ENCODE peak calls at places on chromosomes 5 and 9, in six cellular contexts. N is GM23248, F is A549, W is cardiac muscle cell, R is heart left ventricle, E is HepG2. I is an unnamed sample.

GRCh38 chr9:136364942-136365774 is 1.6 kb upstream of the DNLZ start:
- DNase-seq in R (no peak), E (no peak), W (no peak), N (no peak), F (no peak), I (no peak)

GRCh38 chr5:108432024-108432423 is 50.1 kb upstream of the FBXL17 start:
- DNase-seq in N (peak; percentile 76), R (no peak), F (no peak), E (no peak), W (no peak), I (no peak)

GRCh38 chr5:150779397-150780179 is 1.0 kb downstream of the SMIM3 start:
- DNase-seq in E (no peak), N (peak; percentile 53), W (peak; percentile 31), F (no peak), R (no peak), I (no peak)

GRCh38 chr5:62720036-62720441 is 141.4 kb downstream of the LRRC70 start:
- DNase-seq in E (peak; percentile 30), N (peak; percentile 55), R (no peak), F (peak; percentile 37), W (peak; percentile 41), I (no peak)

GRCh38 chr5:69030663-69031062 is 63.2 kb upstream of the SLC30A5 start:
- DNase-seq in W (peak; percentile 21), R (no peak), E (no peak), F (no peak), N (peak; percentile 16), I (no peak)

GRCh38 chr5:103511554-103511885 is 51.1 kb downstream of the NUDT12 start:
- DNase-seq in E (no peak), R (no peak), F (no peak), W (no peak), N (peak; percentile 66), I (no peak)

GRCh38 chr5:172216345-172216744 is 22.4 kb downstream of the EFCAB9 start:
- DNase-seq in F (no peak), E (no peak), W (no peak), R (no peak), N (no peak), I (no peak)

GRCh38 chr5:171571663-171572062 is 152.2 kb downstream of the FGF18 start:
- DNase-seq in N (peak; percentile 67), F (no peak), W (peak; percentile 55), R (no peak), E (no peak), I (no peak)

GRCh38 chr9:126399789-126400188 is 73.2 kb downstream of the MVB12B start:
- DNase-seq in N (no peak), W (no peak), F (no peak), R (no peak), E (no peak), I (no peak)

GRCh38 chr9:100714372-100715099 is 136.7 kb downstream of the CAVIN4 start:
- DNase-seq in N (peak; percentile 70), F (peak; percentile 66), E (peak; percentile 48), W (peak; percentile 83), R (no peak), I (no peak)

GRCh38 chr9:34102796-34103195 is 23.7 kb downstream of the DCAF12 start:
- DNase-seq in N (no peak), E (no peak), R (no peak), W (no peak), F (no peak), I (no peak)

GRCh38 chr5:34522599-34523381 is 133.3 kb upstream of the RAI14 start:
- DNase-seq in N (peak; percentile 95), W (peak; percentile 91), R (no peak), F (peak; percentile 80), E (peak; percentile 65), I (peak; percentile 41)

GRCh38 chr9:38621434-38622082 is 1.2 kb upstream of the ANKRD18A start:
- DNase-seq in W (peak; percentile 5), F (no peak), N (no peak), E (peak; percentile 3), R (peak; percentile 67), I (peak; percentile 52)

GRCh38 chr9:126705311-126705766 is 91.6 kb downstream of the LMX1B start:
- DNase-seq in W (peak; percentile 69), N (peak; percentile 74), F (peak; percentile 84), R (peak; percentile 89), E (peak; percentile 48), I (peak; percentile 81)

GRCh38 chr9:113501129-113501686 is 37.7 kb downstream of the RGS3 start:
- DNase-seq in E (no peak), F (no peak), R (no peak), W (no peak), N (no peak), I (no peak)

GRCh38 chr5:143066556-143067281 is 296.5 kb downstream of the ARHGAP26 start:
- DNase-seq in F (no peak), E (no peak), R (peak; percentile 43), N (peak; percentile 61), W (no peak), I (no peak)

GRCh38 chr5:142827934-142828576 is 57.9 kb downstream of the ARHGAP26 start:
- DNase-seq in W (no peak), E (no peak), R (no peak), F (no peak), N (peak; percentile 65), I (no peak)

GRCh38 chr9:37776328-37776727 is 8.5 kb downstream of the EXOSC3 start:
- DNase-seq in W (no peak), E (no peak), F (no peak), R (no peak), N (peak; percentile 67), I (no peak)

DNA sequence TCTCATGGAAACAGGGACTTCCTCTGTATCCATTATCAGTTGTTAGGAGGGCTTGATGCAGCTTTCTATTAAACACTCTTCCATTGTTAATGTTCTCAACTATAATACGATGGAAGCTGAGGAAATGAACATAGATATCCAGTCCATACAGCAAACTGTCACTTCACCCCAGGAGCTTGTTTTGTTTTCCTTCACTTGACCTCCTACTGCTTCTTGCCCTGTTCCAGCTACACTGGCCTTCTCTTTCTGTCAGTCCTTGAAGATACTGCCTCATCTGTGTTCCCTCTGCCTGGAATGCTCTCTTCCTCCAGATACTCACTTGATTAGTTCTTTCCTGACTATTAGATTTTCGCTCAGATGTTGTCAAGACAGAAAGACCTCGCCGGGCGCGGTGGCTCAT is 17.1 kb downstream of the CTNNA1 start:
- DNase-seq in R (no peak), F (no peak), N (no peak), W (no peak), E (no peak), I (no peak)
- H3K4me1 ChIP-seq in R (peaks cover 23% of the 10 kb centered on the region), F (peaks cover 9% of the 10 kb centered on the region), N (no peaks in the 10 kb centered on the region), W (peaks cover 10% of the 10 kb centered on the region), E (peaks cover 80% of the 10 kb centered on the region), I (no peaks in the 10 kb centered on the region)

DNA sequence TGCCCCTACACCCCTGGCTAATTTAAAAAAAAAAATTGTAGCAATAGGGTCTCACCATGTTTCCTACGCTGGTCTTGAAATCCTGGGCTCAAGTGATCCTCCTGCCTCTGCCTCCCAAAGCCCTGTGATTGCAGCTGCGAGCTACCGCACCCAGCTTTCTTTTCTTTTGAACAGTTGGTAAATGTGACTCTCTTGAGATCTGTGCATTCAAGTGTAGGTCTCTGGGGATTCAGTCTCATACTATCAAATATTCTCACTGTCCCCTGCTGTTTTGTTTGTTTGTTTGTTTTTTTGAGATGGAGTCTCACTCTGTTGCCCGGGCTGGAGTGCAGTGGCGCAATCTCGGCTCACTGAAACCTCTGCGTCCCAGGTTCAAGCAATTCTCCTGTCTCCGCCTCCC is 42.3 kb upstream of the CXXC5 start:
- DNase-seq in E (no peak), W (no peak), F (no peak), N (no peak), R (no peak), I (no peak)
- H3K4me1 ChIP-seq in E (no peaks in the 10 kb centered on the region), W (no peaks in the 10 kb centered on the region), F (peaks cover 16% of the 10 kb centered on the region), N (peaks cover 1% of the 10 kb centered on the region), R (no peaks in the 10 kb centered on the region), I (peaks cover 5% of the 10 kb centered on the region)

GRCh38 chr9:130451509-130452388 is 7.0 kb downstream of the ASS1 start:
- DNase-seq in E (peak; percentile 61), N (peak; percentile 98), R (peak; percentile 90), F (peak; percentile 78), W (peak; percentile 99), I (no peak)

GRCh38 chr9:130452835-130453234 is 8.1 kb downstream of the ASS1 start:
- DNase-seq in F (no peak), R (no peak), W (no peak), E (no peak), N (no peak), I (no peak)

GRCh38 chr9:130448771-130449170 is 4.0 kb downstream of the ASS1 start:
- DNase-seq in F (no peak), W (no peak), N (no peak), E (no peak), R (no peak), I (no peak)

GRCh38 chr9:130450344-130451003 is 5.7 kb downstream of the ASS1 start:
- DNase-seq in R (no peak), E (peak; percentile 90), F (no peak), N (no peak), W (no peak), I (no peak)

DNA sequence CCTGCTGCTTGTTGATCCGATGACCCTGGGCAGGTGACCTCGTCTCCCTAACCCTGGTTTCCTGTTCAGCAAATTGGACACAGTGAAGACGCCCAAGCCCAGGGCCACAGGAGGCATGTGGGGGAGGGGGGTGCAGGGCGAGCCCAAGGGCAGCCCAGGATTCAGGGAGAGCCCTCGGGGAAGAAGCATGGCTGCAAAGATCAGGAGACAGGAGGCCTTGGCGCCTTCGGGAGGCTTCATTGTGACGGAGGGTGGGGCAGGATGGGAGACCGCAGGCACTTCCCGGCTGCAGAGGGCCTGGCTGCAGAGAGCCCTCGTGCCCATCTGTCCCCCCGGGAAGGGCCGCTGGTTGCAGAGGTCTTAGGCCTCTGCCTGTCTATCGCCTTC is 6.2 kb downstream of the ASS1 start:
- DNase-seq in E (no peak), N (no peak), W (no peak), R (no peak), F (no peak), I (no peak)
- H3K4me1 ChIP-seq in E (peaks cover 82% of the 10 kb centered on the region), N (peaks cover 33% of the 10 kb centered on the region), W (peaks cover 33% of the 10 kb centered on the region), R (peaks cover 55% of the 10 kb centered on the region), F (peaks cover 56% of the 10 kb centered on the region), I (no peaks in the 10 kb centered on the region)

GRCh38 chr5:134538296-134538695 is 12.8 kb downstream of the JADE2 start:
- DNase-seq in R (no peak), W (peak; percentile 39), F (no peak), N (no peak), E (no peak), I (peak; percentile 7)

GRCh38 chr5:134534726-134535110 is 9.2 kb downstream of the JADE2 start:
- DNase-seq in W (no peak), E (no peak), N (no peak), R (no peak), F (no peak), I (no peak)

GRCh38 chr5:134534058-134534725 is 8.7 kb downstream of the JADE2 start:
- DNase-seq in W (no peak), N (no peak), R (no peak), F (no peak), E (no peak), I (no peak)

GRCh38 chr5:134537297-134537696 is 11.8 kb downstream of the JADE2 start:
- DNase-seq in F (no peak), E (no peak), R (no peak), W (no peak), N (no peak), I (no peak)

GRCh38 chr5:134536876-134537275 is 11.4 kb downstream of the JADE2 start:
- DNase-seq in R (no peak), N (no peak), W (no peak), F (no peak), E (no peak), I (no peak)
- H3K4me1 ChIP-seq in R (peaks cover 12% of the 10 kb centered on the region), N (no peaks in the 10 kb centered on the region), W (no peaks in the 10 kb centered on the region), F (peaks cover 7% of the 10 kb centered on the region), E (no peaks in the 10 kb centered on the region), I (peaks cover 70% of the 10 kb centered on the region)

I was measured in CD4-positive, alpha-beta memory T cell.